ENCODE peak calls at places on chromosomes 2 and 18, in ten cellular contexts. F is neural progenitor cell; O is AG10803; R is choroid plexus epithelial cell; A is foreskin fibroblast; B is spleen; V is CD8-positive, alpha-beta T cell; I is mammary epithelial cell; T is GM12865; Q is chondrocyte. K is an unnamed sample.

GRCh38 chr2:197500503-197501179 is 462 bp downstream of the HSPE1 start:
- DNase-seq in V (no peak), T (peak; percentile 11), O (peak; percentile 6), B (no peak), R (peak; percentile 31), I (peak; percentile 18), A (no peak), Q (no peak), F (peak; percentile 8), K (no peak)

GRCh38 chr2:101728865-101729264 is 31.4 kb downstream of the MAP4K4 start:
- DNase-seq in A (no peak), Q (no peak), B (no peak), I (no peak), V (no peak), F (no peak), O (no peak), T (no peak), R (no peak), K (no peak)

GRCh38 chr2:196431957-196432356 is 207.6 kb upstream of the CCDC150 start:
- DNase-seq in R (peak; percentile 52), V (no peak), B (no peak), I (no peak), A (peak; percentile 58), F (peak; percentile 65), T (no peak), Q (no peak), O (peak; percentile 25), K (no peak)

GRCh38 chr2:159817278-159817677 is 19.3 kb upstream of the CD302 start:
- DNase-seq in O (no peak), R (no peak), F (no peak), Q (no peak), T (no peak), B (no peak), I (no peak), A (no peak), V (no peak), K (no peak)

GRCh38 chr18:3328522-3328921 is 66.6 kb downstream of the MYL12B start:
- DNase-seq in O (no peak), Q (no peak), B (no peak), I (no peak), F (no peak), R (peak; percentile 16), A (no peak), T (no peak), V (no peak), K (no peak)

GRCh38 chr2:217843353-217843752 is 159.4 kb downstream of the TNS1 start:
- DNase-seq in A (no peak), V (no peak), O (no peak), T (no peak), B (no peak), I (no peak), F (no peak), R (no peak), Q (no peak), K (no peak)

GRCh38 chr2:10901565-10901964 is 10.2 kb upstream of the KCNF1 start:
- DNase-seq in Q (no peak), T (no peak), B (no peak), O (no peak), F (no peak), V (no peak), I (no peak), A (no peak), R (no peak), K (no peak)

GRCh38 chr2:15449542-15450236 is 111.4 kb downstream of the NBAS start:
- DNase-seq in O (no peak), T (no peak), R (no peak), F (no peak), I (no peak), A (no peak), V (no peak), B (no peak), Q (no peak), K (no peak)

GRCh38 chr2:165348441-165348840 is 109.2 kb downstream of the SCN2A start:
- DNase-seq in B (no peak), O (no peak), R (no peak), Q (no peak), T (no peak), F (no peak), V (no peak), A (no peak), I (no peak), K (no peak)

GRCh38 chr2:192267484-192267883 is 72.8 kb upstream of the TMEFF2 start:
- DNase-seq in V (no peak), I (peak; percentile 68), R (peak; percentile 86), Q (no peak), O (peak; percentile 72), B (no peak), F (no peak), A (peak; percentile 82), T (no peak), K (no peak)

GRCh38 chr2:150495993-150496627 is 8.6 kb upstream of the RND3 start:
- DNase-seq in T (no peak), B (no peak), V (no peak), R (peak; percentile 96), Q (no peak), I (peak; percentile 92), O (peak; percentile 97), F (no peak), A (peak; percentile 92), K (no peak)

GRCh38 chr2:47040662-47041061 is 114.4 kb downstream of the STPG4 start:
- DNase-seq in Q (no peak), A (no peak), F (no peak), I (no peak), V (no peak), O (no peak), T (no peak), B (no peak), R (no peak), K (no peak)

GRCh38 chr2:28639092-28639691 is 112.4 kb upstream of the PPP1CB start:
- DNase-seq in T (no peak), O (no peak), I (no peak), B (no peak), Q (no peak), A (no peak), F (no peak), R (no peak), V (no peak), K (no peak)

GRCh38 chr2:240236217-240237111 is 96.0 kb upstream of the OTOS start:
- DNase-seq in R (no peak), I (no peak), O (no peak), V (no peak), F (peak; percentile 32), A (no peak), Q (no peak), B (peak; percentile 75), T (no peak), K (peak; percentile 76)

DNA sequence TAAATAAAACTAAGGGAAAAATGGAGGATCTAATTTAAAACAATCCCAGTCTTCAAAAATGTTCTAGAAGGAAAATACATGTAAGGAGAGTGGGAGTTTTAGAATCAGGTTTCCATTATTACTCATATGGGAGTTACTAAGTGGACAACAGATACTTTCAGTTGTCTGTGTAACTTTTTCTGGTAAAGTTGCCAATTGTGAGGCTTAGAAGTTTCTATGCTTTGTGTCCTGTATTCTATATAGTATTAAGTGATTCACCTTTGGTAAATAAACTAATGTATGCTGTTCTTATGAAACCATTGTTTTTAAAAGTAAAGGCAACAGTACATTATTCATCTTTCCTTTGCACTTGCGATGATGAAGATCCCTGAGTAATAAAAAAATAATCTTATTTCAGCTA is 274.9 kb downstream of the NR4A2 start:
- DNase-seq in V (no peak), F (no peak), O (no peak), B (no peak), R (no peak), I (peak; percentile 71), T (no peak), Q (no peak), A (no peak), K (no peak)
- TF ChIP-seq CTCF in V (no peak), F (no peak), O (no peak), B (no peak), R (no peak), I (no peak), T (no peak), Q (no peak), A (no peak), K (no peak)

GRCh38 chr2:236127010-236127409 is 41.2 kb downstream of the GBX2 start:
- DNase-seq in Q (no peak), A (no peak), R (no peak), B (no peak), O (no peak), T (no peak), F (no peak), V (no peak), I (no peak), K (no peak)
- TF ChIP-seq CTCF in Q (no peak), A (no peak), R (no peak), B (no peak), O (no peak), T (no peak), F (no peak), V (no peak), I (no peak), K (no peak)

GRCh38 chr2:71130325-71131260 is at the start of gene MPHOSPH10:
- DNase-seq in F (peak; percentile 95), V (peak; percentile 87), I (peak; percentile 92), B (peak; percentile 98), O (peak; percentile 88), T (peak; percentile 94), R (peak; percentile 94), Q (peak; percentile 96), A (peak; percentile 96), K (peak; percentile 97)
- TF ChIP-seq CTCF in F (no peak), V (no peak), I (no peak), B (no peak), O (no peak), T (no peak), R (no peak), Q (no peak), A (no peak), K (no peak)

GRCh38 chr18:21904856-21905255 is 164.3 kb downstream of the MIB1 start:
- DNase-seq in V (no peak), Q (no peak), B (no peak), O (no peak), T (no peak), A (no peak), R (peak; percentile 10), F (no peak), I (no peak), K (no peak)

GRCh38 chr18:21900594-21901352 is 160.2 kb downstream of the MIB1 start:
- DNase-seq in V (no peak), F (no peak), T (no peak), O (no peak), B (no peak), Q (no peak), I (no peak), A (no peak), R (no peak), K (no peak)

GRCh38 chr18:21897811-21898210 is 157.2 kb downstream of the MIB1 start:
- DNase-seq in I (peak; percentile 39), O (peak; percentile 44), Q (no peak), R (peak; percentile 63), T (peak; percentile 59), V (no peak), B (no peak), F (peak; percentile 83), A (peak; percentile 65), K (no peak)

GRCh38 chr18:21903688-21904087 is 163.1 kb downstream of the MIB1 start:
- DNase-seq in O (no peak), V (no peak), T (no peak), Q (no peak), R (peak; percentile 11), F (no peak), I (no peak), B (no peak), A (no peak), K (no peak)

DNA sequence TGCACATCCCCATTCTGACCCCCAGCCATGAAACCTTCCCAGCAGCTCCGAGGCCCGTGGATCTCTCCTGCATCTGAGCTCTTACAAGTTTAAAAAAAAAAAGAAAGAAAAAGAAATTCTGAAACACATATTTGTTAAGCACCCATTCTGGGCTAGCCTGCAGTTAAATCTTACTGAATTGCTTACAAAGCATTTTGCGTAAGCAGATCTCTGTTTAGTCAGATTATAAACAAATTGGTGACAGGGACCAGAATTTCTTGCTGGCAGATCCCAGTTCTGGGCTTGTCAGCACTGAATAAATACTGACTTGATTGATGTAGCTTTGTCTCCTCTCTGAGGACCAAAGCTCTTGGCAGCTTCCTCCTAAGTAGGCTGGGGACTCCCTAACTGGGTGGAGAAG is 160.8 kb downstream of the MIB1 start:
- DNase-seq in V (no peak), A (no peak), B (no peak), F (no peak), R (no peak), Q (no peak), T (no peak), O (no peak), I (no peak), K (no peak)
- TF ChIP-seq CTCF in V (no peak), A (no peak), B (no peak), F (no peak), R (no peak), Q (no peak), T (no peak), O (no peak), I (no peak), K (no peak)

K was measured in osteocyte.